ENCODE peak calls at places on chromosomes 12 and 14, in seven cellular contexts. One of them, this sample, is unnamed.
A peak's percentile ranks its signal among the peaks of the same experiment; 100 is the strongest.

GRCh38 chr12:103495783-103496456 is at the start of gene C12orf42:
- DNase-seq in esophagus squamous epithelium: no peak
- DNase-seq in cardiac muscle cell: peak; percentile 55
- DNase-seq in endodermal cell: peak; percentile 89
- DNase-seq in coronary artery: no peak
- DNase-seq in Peyer's patch: no peak
- DNase-seq in HL-60: no peak
- DNase-seq in this sample: no peak

GRCh38 chr12:9751204-9752144 is 9.2 kb downstream of the CD69 start:
- DNase-seq in esophagus squamous epithelium: no peak
- DNase-seq in cardiac muscle cell: peak; percentile 49
- DNase-seq in endodermal cell: no peak
- DNase-seq in HL-60: peak; percentile 41
- DNase-seq in coronary artery: no peak
- DNase-seq in Peyer's patch: no peak
- DNase-seq in this sample: no peak

GRCh38 chr14:101830271-101830670 is 68.8 kb downstream of the PPP2R5C start:
- DNase-seq in Peyer's patch: no peak
- DNase-seq in esophagus squamous epithelium: no peak
- DNase-seq in coronary artery: peak; percentile 9
- DNase-seq in endodermal cell: no peak
- DNase-seq in cardiac muscle cell: no peak
- DNase-seq in HL-60: no peak
- DNase-seq in this sample: no peak

GRCh38 chr14:22344673-22345072 is 244.4 kb downstream of the DAD1 start:
- DNase-seq in HL-60: no peak
- DNase-seq in cardiac muscle cell: no peak
- DNase-seq in Peyer's patch: no peak
- DNase-seq in esophagus squamous epithelium: no peak
- DNase-seq in endodermal cell: no peak
- DNase-seq in coronary artery: no peak
- DNase-seq in this sample: no peak

GRCh38 chr14:88005050-88005481 is at the start of gene GPR65:
- DNase-seq in endodermal cell: no peak
- DNase-seq in cardiac muscle cell: no peak
- DNase-seq in Peyer's patch: no peak
- DNase-seq in esophagus squamous epithelium: no peak
- DNase-seq in HL-60: peak; percentile 70
- DNase-seq in coronary artery: no peak
- DNase-seq in this sample: no peak

GRCh38 chr14:85752179-85752578 is 222.2 kb downstream of the FLRT2 start:
- DNase-seq in cardiac muscle cell: no peak
- DNase-seq in esophagus squamous epithelium: no peak
- DNase-seq in coronary artery: no peak
- DNase-seq in endodermal cell: no peak
- DNase-seq in HL-60: no peak
- DNase-seq in Peyer's patch: no peak
- DNase-seq in this sample: no peak

GRCh38 chr12:74971201-74971600 is 238.4 kb downstream of the KCNC2 start:
- DNase-seq in HL-60: no peak
- DNase-seq in coronary artery: no peak
- DNase-seq in esophagus squamous epithelium: no peak
- DNase-seq in cardiac muscle cell: no peak
- DNase-seq in endodermal cell: no peak
- DNase-seq in Peyer's patch: no peak
- DNase-seq in this sample: no peak

GRCh38 chr14:76918176-76918750 is 92.1 kb downstream of the LRRC74A start:
- DNase-seq in Peyer's patch: no peak
- DNase-seq in esophagus squamous epithelium: no peak
- DNase-seq in coronary artery: peak; percentile 88
- DNase-seq in endodermal cell: peak; percentile 78
- DNase-seq in cardiac muscle cell: no peak
- DNase-seq in HL-60: peak; percentile 60
- DNase-seq in this sample: peak; percentile 56

GRCh38 chr12:124273630-124274029 is 21.3 kb upstream of the RFLNA start:
- DNase-seq in endodermal cell: peak; percentile 94
- DNase-seq in HL-60: peak; percentile 23
- DNase-seq in cardiac muscle cell: peak; percentile 33
- DNase-seq in esophagus squamous epithelium: no peak
- DNase-seq in coronary artery: no peak
- DNase-seq in Peyer's patch: no peak
- DNase-seq in this sample: peak; percentile 17

GRCh38 chr14:102088012-102088792 is 1.4 kb upstream of the HSP90AA1 start:
- DNase-seq in HL-60: peak; percentile 89
- DNase-seq in cardiac muscle cell: no peak
- DNase-seq in endodermal cell: peak; percentile 90
- DNase-seq in coronary artery: no peak
- DNase-seq in esophagus squamous epithelium: no peak
- DNase-seq in Peyer's patch: peak; percentile 59
- DNase-seq in this sample: no peak

GRCh38 chr14:54920052-54920451 is 17.4 kb upstream of the GCH1 start:
- DNase-seq in HL-60: no peak
- DNase-seq in coronary artery: no peak
- DNase-seq in endodermal cell: no peak
- DNase-seq in esophagus squamous epithelium: no peak
- DNase-seq in cardiac muscle cell: no peak
- DNase-seq in Peyer's patch: no peak
- DNase-seq in this sample: no peak

GRCh38 chr12:99367181-99367580 is 280.4 kb upstream of the GARIN6 start:
- DNase-seq in endodermal cell: no peak
- DNase-seq in Peyer's patch: no peak
- DNase-seq in HL-60: no peak
- DNase-seq in esophagus squamous epithelium: no peak
- DNase-seq in cardiac muscle cell: peak; percentile 6
- DNase-seq in coronary artery: no peak
- DNase-seq in this sample: no peak

GRCh38 chr12:1443421-1444141 is 150.8 kb downstream of the FBXL14 start:
- DNase-seq in Peyer's patch: no peak
- DNase-seq in esophagus squamous epithelium: no peak
- DNase-seq in HL-60: no peak
- DNase-seq in coronary artery: no peak
- DNase-seq in cardiac muscle cell: peak; percentile 32
- DNase-seq in endodermal cell: peak; percentile 53
- DNase-seq in this sample: peak; percentile 47

GRCh38 chr14:84209021-84209420 is 1320.9 kb upstream of the FLRT2 start:
- DNase-seq in cardiac muscle cell: no peak
- DNase-seq in endodermal cell: no peak
- DNase-seq in esophagus squamous epithelium: no peak
- DNase-seq in Peyer's patch: no peak
- DNase-seq in HL-60: no peak
- DNase-seq in coronary artery: no peak
- DNase-seq in this sample: peak; percentile 20

GRCh38 chr14:37036669-37037341 is 135.6 kb downstream of the SLC25A21 start:
- DNase-seq in endodermal cell: no peak
- DNase-seq in esophagus squamous epithelium: no peak
- DNase-seq in Peyer's patch: no peak
- DNase-seq in cardiac muscle cell: no peak
- DNase-seq in coronary artery: no peak
- DNase-seq in HL-60: no peak
- DNase-seq in this sample: peak; percentile 29

GRCh38 chr14:28294834-28295440 is 471.6 kb upstream of the FOXG1 start:
- DNase-seq in coronary artery: no peak
- DNase-seq in cardiac muscle cell: peak; percentile 44
- DNase-seq in esophagus squamous epithelium: no peak
- DNase-seq in HL-60: peak; percentile 63
- DNase-seq in endodermal cell: peak; percentile 61
- DNase-seq in Peyer's patch: no peak
- DNase-seq in this sample: peak; percentile 18
- TF ChIP-seq CTCF in coronary artery: no peak
- TF ChIP-seq CTCF in cardiac muscle cell: peak; percentile 47
- TF ChIP-seq CTCF in esophagus squamous epithelium: no peak
- TF ChIP-seq CTCF in HL-60: peak; percentile 7
- TF ChIP-seq CTCF in endodermal cell: peak; percentile 78
- TF ChIP-seq CTCF in Peyer's patch: no peak
- TF ChIP-seq CTCF in this sample: peak; percentile 54

GRCh38 chr14:34052658-34053014 is 101.8 kb upstream of the EGLN3 start:
- DNase-seq in cardiac muscle cell: no peak
- DNase-seq in HL-60: no peak
- DNase-seq in Peyer's patch: no peak
- DNase-seq in esophagus squamous epithelium: no peak
- DNase-seq in coronary artery: no peak
- DNase-seq in endodermal cell: peak; percentile 57
- DNase-seq in this sample: no peak

GRCh38 chr14:34049769-34050168 is 98.9 kb upstream of the EGLN3 start:
- DNase-seq in HL-60: no peak
- DNase-seq in endodermal cell: no peak
- DNase-seq in esophagus squamous epithelium: no peak
- DNase-seq in cardiac muscle cell: no peak
- DNase-seq in coronary artery: no peak
- DNase-seq in Peyer's patch: no peak
- DNase-seq in this sample: no peak

GRCh38 chr14:34053666-34054065 is 102.8 kb upstream of the EGLN3 start:
- DNase-seq in cardiac muscle cell: no peak
- DNase-seq in esophagus squamous epithelium: no peak
- DNase-seq in HL-60: no peak
- DNase-seq in Peyer's patch: no peak
- DNase-seq in endodermal cell: no peak
- DNase-seq in coronary artery: no peak
- DNase-seq in this sample: no peak

GRCh38 chr14:34051966-34052657 is 101.2 kb upstream of the EGLN3 start:
- DNase-seq in cardiac muscle cell: no peak
- DNase-seq in HL-60: no peak
- DNase-seq in coronary artery: no peak
- DNase-seq in esophagus squamous epithelium: no peak
- DNase-seq in Peyer's patch: no peak
- DNase-seq in endodermal cell: no peak
- DNase-seq in this sample: no peak

GRCh38 chr14:34050606-34051005 is 99.7 kb upstream of the EGLN3 start:
- DNase-seq in endodermal cell: no peak
- DNase-seq in esophagus squamous epithelium: no peak
- DNase-seq in cardiac muscle cell: no peak
- DNase-seq in coronary artery: no peak
- DNase-seq in HL-60: no peak
- DNase-seq in Peyer's patch: no peak
- DNase-seq in this sample: no peak
- H3K4me3 ChIP-seq in endodermal cell: no peak overlapping the region
- H3K4me3 ChIP-seq in esophagus squamous epithelium: no peak overlapping the region
- H3K4me3 ChIP-seq in cardiac muscle cell: no peak overlapping the region
- H3K4me3 ChIP-seq in coronary artery: no peak overlapping the region
- H3K4me3 ChIP-seq in HL-60: no peak overlapping the region
- H3K4me3 ChIP-seq in Peyer's patch: no peak overlapping the region
- H3K4me3 ChIP-seq in this sample: no peak overlapping the region

DNA sequence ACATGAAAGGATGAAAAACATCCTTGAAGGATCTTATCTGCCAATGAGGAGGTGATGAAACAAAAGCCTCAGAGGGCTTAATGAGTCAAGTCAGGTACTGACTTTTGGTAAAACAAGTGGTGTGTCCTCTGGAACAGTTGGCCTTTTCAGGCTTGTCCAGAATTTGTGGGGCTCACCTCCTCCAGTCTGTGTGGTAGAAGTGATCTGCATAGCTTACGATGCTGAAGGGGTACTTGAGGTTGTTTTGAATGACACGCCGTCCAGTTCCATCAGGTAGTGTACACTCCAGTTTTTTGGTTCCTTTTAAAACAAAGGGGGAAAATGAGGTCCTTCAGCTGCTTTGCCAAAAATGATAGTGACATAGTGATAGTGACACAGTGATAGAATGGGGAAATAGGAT is 17.0 kb downstream of the RTRAF start:
- DNase-seq in Peyer's patch: no peak
- DNase-seq in coronary artery: no peak
- DNase-seq in esophagus squamous epithelium: no peak
- DNase-seq in cardiac muscle cell: no peak
- DNase-seq in HL-60: no peak
- DNase-seq in endodermal cell: no peak
- DNase-seq in this sample: no peak
- TF ChIP-seq CTCF in Peyer's patch: no peak
- TF ChIP-seq CTCF in coronary artery: no peak
- TF ChIP-seq CTCF in esophagus squamous epithelium: no peak
- TF ChIP-seq CTCF in cardiac muscle cell: no peak
- TF ChIP-seq CTCF in HL-60: no peak
- TF ChIP-seq CTCF in endodermal cell: no peak
- TF ChIP-seq CTCF in this sample: no peak

GRCh38 chr12:62834406-62834805 is 100.5 kb downstream of the PPM1H start:
- DNase-seq in endodermal cell: peak; percentile 59
- DNase-seq in cardiac muscle cell: no peak
- DNase-seq in esophagus squamous epithelium: no peak
- DNase-seq in coronary artery: no peak
- DNase-seq in Peyer's patch: no peak
- DNase-seq in HL-60: no peak
- DNase-seq in this sample: no peak
- H3K4me3 ChIP-seq in endodermal cell: no peak overlapping the region
- H3K4me3 ChIP-seq in cardiac muscle cell: no peak overlapping the region
- H3K4me3 ChIP-seq in esophagus squamous epithelium: no peak overlapping the region
- H3K4me3 ChIP-seq in coronary artery: peak overlapping the region; percentile 21
- H3K4me3 ChIP-seq in Peyer's patch: no peak overlapping the region
- H3K4me3 ChIP-seq in HL-60: no peak overlapping the region
- H3K4me3 ChIP-seq in this sample: no peak overlapping the region

GRCh38 chr12:41277019-41277770 is 89.1 kb downstream of the PDZRN4 start:
- DNase-seq in Peyer's patch: no peak
- DNase-seq in endodermal cell: peak; percentile 61
- DNase-seq in cardiac muscle cell: peak; percentile 58
- DNase-seq in esophagus squamous epithelium: no peak
- DNase-seq in coronary artery: no peak
- DNase-seq in HL-60: peak; percentile 34
- DNase-seq in this sample: peak; percentile 14
- TF ChIP-seq CTCF in Peyer's patch: peak; percentile 46
- TF ChIP-seq CTCF in endodermal cell: peak; percentile 85
- TF ChIP-seq CTCF in cardiac muscle cell: peak; percentile 56
- TF ChIP-seq CTCF in esophagus squamous epithelium: peak; percentile 48
- TF ChIP-seq CTCF in coronary artery: peak; percentile 24
- TF ChIP-seq CTCF in HL-60: peak; percentile 30
- TF ChIP-seq CTCF in this sample: peak; percentile 62

This sample was measured in retinal pigment epithelial cell.